ENCODE peak calls at places on chromosomes 4 and X, in seven cellular contexts. M is natural killer cell treated with Interleukin-12 subunit alpha and Interleukin-12 subunit beta and Interleukin-15 and Interleukin-18, amount 100 ng/mL, for 72 hours; I is fibroblast of mammary gland; R is Jurkat, Clone E6-1; H is NCI-H2029 treated with DMSO at 0.1 percent for 48 hours; W is ovary; P is HEK293T. Q is an unnamed sample.
A peak's percentile ranks its signal among the peaks of the same experiment; 100 is the strongest.

GRCh38 chr4:69576251-69576877 is 63.1 kb downstream of the UGT2A2 start:
- DNase-seq in W (no peak), M (no peak), H (no peak), I (no peak), R (no peak), P (no peak), Q (no peak)

GRCh38 chr4:76752911-76753494 is 144.9 kb downstream of the SOWAHB start:
- DNase-seq in R (peak; percentile 81), M (no peak), I (peak; percentile 100), W (no peak), H (no peak), P (no peak), Q (peak; percentile 91)

GRCh38 chr4:119026662-119027444 is 108.8 kb upstream of the MYOZ2 start:
- DNase-seq in I (peak; percentile 56), W (peak; percentile 58), M (no peak), H (no peak), R (no peak), P (no peak), Q (no peak)

GRCh38 chr4:17142232-17142711 is 243.8 kb upstream of the LDB2 start:
- DNase-seq in H (no peak), P (no peak), M (no peak), R (no peak), W (no peak), I (peak; percentile 97), Q (no peak)

GRCh38 chr4:87141428-87141827 is 79.0 kb downstream of the KLHL8 start:
- DNase-seq in H (no peak), I (no peak), W (no peak), P (no peak), M (no peak), R (no peak), Q (no peak)

GRCh38 chr4:135532132-135532531 is 1330.5 kb upstream of the PABPC4L start:
- DNase-seq in I (no peak), R (no peak), M (no peak), H (no peak), W (no peak), P (no peak), Q (no peak)

GRCh38 chr4:707929-708630 is 2.4 kb downstream of the PCGF3 start:
- DNase-seq in H (no peak), I (no peak), R (no peak), P (no peak), W (no peak), M (no peak), Q (no peak)

GRCh38 chr4:83767017-83767541 is 231.2 kb downstream of the GPAT3 start:
- DNase-seq in H (no peak), P (no peak), M (no peak), R (no peak), I (no peak), W (no peak), Q (no peak)

GRCh38 chr4:180134116-180134866 is 2108.9 kb upstream of the TENM3 start:
- DNase-seq in H (no peak), M (no peak), I (no peak), P (peak; percentile 30), R (no peak), W (no peak), Q (peak; percentile 30)

GRCh38 chrX:45324941-45325340 is 124.3 kb upstream of the DIPK2B start:
- DNase-seq in M (no peak), H (no peak), I (peak; percentile 31), P (no peak), W (no peak), R (no peak), Q (no peak)

GRCh38 chrX:56726609-56727008 is 2.4 kb upstream of the NBDY start:
- DNase-seq in M (no peak), I (peak; percentile 65), R (peak; percentile 56), H (peak; percentile 22), P (peak; percentile 34), W (no peak), Q (peak; percentile 20)

GRCh38 chrX:71949363-71949762 is 38.7 kb downstream of the NHSL2 start:
- DNase-seq in I (no peak), H (no peak), W (no peak), R (no peak), P (no peak), M (no peak), Q (no peak)

GRCh38 chr4:152605031-152605430 is 69.1 kb upstream of the FBXW7 start:
- DNase-seq in W (no peak), I (no peak), M (no peak), H (no peak), P (no peak), R (no peak), Q (no peak)

GRCh38 chr4:110970642-110971041 is 347.8 kb upstream of the PITX2 start:
- DNase-seq in R (peak; percentile 32), I (peak; percentile 74), P (peak; percentile 70), M (no peak), W (no peak), H (no peak), Q (no peak)

Q was measured in NCI-H510A treated with DMSO at 0.1 percent for 48 hours.